ENCODE peak calls at places on chromosome 17, in four cellular contexts. S is A549, H is transverse colon, G is HCT116. A is an unnamed sample.

GRCh38 chr17:4605826-4606225 is 21.5 kb downstream of the SMTNL2 start:
- DNase-seq in S (no peak), H (peak; percentile 35), G (no peak), A (no peak)

GRCh38 chr17:15386083-15386482 is 44.7 kb upstream of the TEKT3 start:
- DNase-seq in H (no peak), S (no peak), G (no peak), A (no peak)

GRCh38 chr17:57879437-57880085 is 29.7 kb upstream of the MRPS23 start:
- DNase-seq in H (no peak), S (peak; percentile 91), G (no peak), A (no peak)

GRCh38 chr17:6098466-6099180 is 28.4 kb downstream of the WSCD1 start:
- DNase-seq in S (no peak), G (no peak), H (no peak), A (no peak)

GRCh38 chr17:58648236-58648635 is 43.6 kb downstream of the TEX14 start:
- DNase-seq in S (no peak), H (no peak), G (no peak), A (no peak)

GRCh38 chr17:37107406-37108083 is 158.8 kb downstream of the AATF start:
- DNase-seq in S (no peak), G (no peak), H (no peak), A (peak; percentile 78)

GRCh38 chr17:76659928-76660614 is 16.5 kb upstream of the ST6GALNAC1 start:
- DNase-seq in G (no peak), S (no peak), H (peak; percentile 76), A (no peak)

GRCh38 chr17:66964083-66964771 is at the start of gene CACNG4:
- DNase-seq in G (no peak), S (no peak), H (no peak), A (no peak)

GRCh38 chr17:49086649-49087048 is 45.9 kb upstream of the B4GALNT2 start:
- DNase-seq in S (no peak), G (no peak), H (no peak), A (no peak)

GRCh38 chr17:7553356-7553755 is 4.5 kb downstream of the TNFSF12 start:
- DNase-seq in G (no peak), S (no peak), H (no peak), A (no peak)

GRCh38 chr17:6660765-6661463 is 9.4 kb downstream of the C17orf100 start:
- DNase-seq in S (no peak), G (no peak), H (no peak), A (no peak)

GRCh38 chr17:59892251-59892848 is 393 bp downstream of the TUBD1 start:
- DNase-seq in S (no peak), G (no peak), H (peak; percentile 14), A (no peak)

GRCh38 chr17:40548982-40549680 is 16.1 kb downstream of the CCR7 start:
- DNase-seq in H (peak; percentile 40), S (peak; percentile 82), G (no peak), A (peak; percentile 73)

GRCh38 chr17:32519769-32520701 is 33.2 kb downstream of the CDK5R1 start:
- DNase-seq in H (peak; percentile 38), G (no peak), S (no peak), A (no peak)

GRCh38 chr17:2595200-2595599 is 1.7 kb downstream of the PAFAH1B1 start:
- DNase-seq in S (no peak), G (no peak), H (no peak), A (no peak)
- TF ChIP-seq POLR2A in S (no peak), G (no peak), H (no peak), A (no peak)

GRCh38 chr17:44078412-44078811 is 7.9 kb downstream of the G6PC3 start:
- DNase-seq in G (no peak), S (no peak), H (no peak), A (no peak)
- H3K4me1 ChIP-seq in G (peaks cover 9% of the 10 kb centered on the region), S (no peaks in the 10 kb centered on the region), H (no peaks in the 10 kb centered on the region), A (no peaks in the 10 kb centered on the region)

GRCh38 chr17:64328875-64329405 is 61.7 kb downstream of the PECAM1 start:
- DNase-seq in H (no peak), S (no peak), G (no peak), A (no peak)

GRCh38 chr17:64331366-64331765 is 59.3 kb downstream of the PECAM1 start:
- DNase-seq in G (no peak), S (no peak), H (no peak), A (no peak)

GRCh38 chr17:64327201-64327930 is 63.3 kb downstream of the PECAM1 start:
- DNase-seq in H (no peak), S (no peak), G (no peak), A (no peak)

GRCh38 chr17:64328036-64328874 is 62.4 kb downstream of the PECAM1 start:
- DNase-seq in S (no peak), H (no peak), G (no peak), A (no peak)

DNA sequence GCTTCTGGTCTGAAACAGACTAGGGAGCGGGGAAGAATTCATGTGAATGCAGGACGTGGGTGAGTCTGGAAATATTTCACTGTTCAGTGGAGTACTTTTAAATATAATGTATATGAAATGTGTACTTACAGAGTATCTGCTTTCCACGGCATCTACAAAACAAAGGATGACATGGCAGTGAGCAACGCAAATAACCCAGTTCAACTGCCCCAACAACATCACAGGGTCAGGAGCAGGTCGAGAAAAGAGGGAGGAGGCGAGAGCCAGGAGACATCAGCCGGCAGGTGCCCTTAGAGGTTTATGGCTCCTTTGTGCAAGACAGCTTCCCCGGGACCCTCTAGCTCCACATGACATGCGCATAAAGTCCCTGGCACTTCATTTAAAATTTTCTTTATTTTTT is 61.1 kb downstream of the PECAM1 start:
- DNase-seq in S (no peak), G (no peak), H (no peak), A (no peak)
- TF ChIP-seq POLR2A in S (no peak), G (no peak), H (no peak), A (no peak)

DNA sequence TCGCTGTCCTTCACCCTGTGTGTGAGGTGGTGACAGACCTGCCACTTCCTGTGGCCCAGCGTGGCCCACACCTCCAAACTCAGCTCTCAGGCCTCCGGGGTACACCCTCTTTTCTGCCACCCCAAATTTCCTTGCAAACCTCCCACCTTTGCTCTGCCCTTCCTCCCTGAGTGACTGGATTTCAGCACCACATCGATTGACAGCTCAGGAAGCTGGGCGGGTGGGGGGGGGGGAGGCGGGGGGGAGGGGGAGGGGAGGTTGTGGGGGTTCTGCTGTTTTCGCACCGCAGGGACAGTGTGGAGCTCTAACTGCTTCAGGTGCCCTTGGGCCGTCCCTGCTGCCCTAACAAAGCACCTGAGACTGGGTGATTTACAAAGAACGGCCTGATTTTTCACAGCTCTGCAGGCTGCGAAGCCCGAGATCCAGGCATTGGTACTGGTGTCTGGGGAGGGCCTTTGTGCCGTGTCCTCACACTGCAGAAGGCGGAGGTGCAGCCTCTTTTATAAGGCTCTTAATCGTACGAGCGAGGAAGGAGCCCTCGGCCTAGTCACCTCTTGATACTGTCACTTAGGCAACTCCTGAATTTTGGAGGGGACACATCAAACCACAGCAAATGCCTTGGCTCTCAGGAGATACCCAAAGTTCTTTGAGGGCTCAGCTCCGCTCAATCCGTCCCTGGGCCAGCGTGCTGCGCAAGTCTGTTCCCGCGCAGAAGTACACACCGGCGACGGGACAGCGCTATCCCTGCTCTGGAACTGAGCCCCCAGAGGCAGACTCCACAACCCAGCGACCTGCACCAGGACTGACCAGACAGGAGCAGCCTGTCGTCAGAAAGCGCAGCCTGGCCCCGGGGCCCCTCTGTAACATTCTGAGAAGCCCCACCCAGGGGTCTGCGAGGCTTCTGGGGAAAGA is 3.6 kb downstream of the NDUFAF8 start:
- DNase-seq in H (no peak), S (no peak), G (no peak), A (no peak)
- H3K4me1 ChIP-seq in H (peaks cover 20% of the 10 kb centered on the region), S (peaks cover 15% of the 10 kb centered on the region), G (peaks cover 11% of the 10 kb centered on the region), A (peaks cover 5% of the 10 kb centered on the region)

DNA sequence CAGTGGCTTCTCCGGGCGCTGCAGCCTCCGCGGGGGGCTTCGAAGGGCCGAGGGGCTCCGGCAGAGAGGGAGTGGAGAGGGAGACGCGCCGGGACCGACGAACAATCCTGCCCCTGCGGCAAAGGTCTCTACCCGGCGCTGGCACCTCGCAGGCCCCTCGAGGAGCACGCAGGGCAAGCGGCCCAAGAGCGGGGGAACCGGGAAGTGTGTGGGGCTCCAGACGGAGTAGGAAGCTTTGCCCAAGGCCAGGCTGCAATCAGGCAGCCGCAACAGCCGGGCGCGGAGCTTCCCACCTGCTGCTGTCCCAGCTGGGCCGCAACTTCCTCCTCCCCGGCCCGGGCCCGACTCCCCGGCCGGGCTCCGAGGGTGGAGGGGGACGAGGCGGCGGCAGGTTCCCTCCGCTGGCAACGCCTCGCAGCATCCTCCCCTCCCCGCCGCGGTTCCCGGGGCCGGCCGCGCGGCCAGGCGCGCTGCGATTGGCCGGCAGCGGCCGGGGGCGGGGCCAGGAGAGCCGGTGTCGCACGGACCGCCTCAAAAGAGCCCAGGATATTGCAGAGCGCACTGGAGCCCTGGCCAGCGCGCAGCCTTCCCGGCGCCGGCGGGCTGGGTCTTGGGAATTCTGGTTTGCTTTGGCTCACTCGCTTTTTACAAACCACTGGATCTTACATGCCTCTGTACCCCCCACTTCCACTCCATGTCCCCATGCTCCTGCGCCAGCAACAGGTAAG is at the start of gene KCNJ2:
- DNase-seq in S (peak; percentile 85), H (peak; percentile 91), G (no peak), A (peak; percentile 77)
- TF ChIP-seq POLR2A in S (peak; percentile 48), H (peak; percentile 95), G (no peak), A (no peak)

A was measured in breast epithelium.